ENCODE peak calls at places on chromosomes 16 and 17, in four cellular contexts. One of them, this sample, is unnamed.

GRCh38 chr16:89119161-89119621 is 25.5 kb downstream of the ACSF3 start:
- DNase-seq in K562: no peak
- DNase-seq in endothelial cell of umbilical vein: no peak
- DNase-seq in fibroblast of lung: no peak
- DNase-seq in this sample: no peak

GRCh38 chr17:42436401-42436800 is 13.3 kb upstream of the CAVIN1 start:
- DNase-seq in K562: no peak
- DNase-seq in endothelial cell of umbilical vein: peak; percentile 98
- DNase-seq in fibroblast of lung: peak; percentile 99
- DNase-seq in this sample: peak; percentile 98

GRCh38 chr16:85096921-85097320 is 15.4 kb downstream of the CIBAR2 start:
- DNase-seq in K562: no peak
- DNase-seq in endothelial cell of umbilical vein: no peak
- DNase-seq in fibroblast of lung: no peak
- DNase-seq in this sample: no peak

GRCh38 chr16:89848974-89849373 is 20.7 kb downstream of the SPIRE2 start:
- DNase-seq in K562: no peak
- DNase-seq in endothelial cell of umbilical vein: no peak
- DNase-seq in fibroblast of lung: no peak
- DNase-seq in this sample: no peak

GRCh38 chr17:57097832-57098421 is 12.9 kb downstream of the AKAP1 start:
- DNase-seq in K562: no peak
- DNase-seq in endothelial cell of umbilical vein: peak; percentile 47
- DNase-seq in fibroblast of lung: peak; percentile 77
- DNase-seq in this sample: peak; percentile 72

GRCh38 chr17:67947325-67947813 is 48.9 kb downstream of the C17orf58 start:
- DNase-seq in K562: no peak
- DNase-seq in endothelial cell of umbilical vein: no peak
- DNase-seq in fibroblast of lung: no peak
- DNase-seq in this sample: no peak

GRCh38 chr16:59684911-59685310 is 950.8 kb upstream of the GOT2 start:
- DNase-seq in K562: no peak
- DNase-seq in endothelial cell of umbilical vein: no peak
- DNase-seq in fibroblast of lung: peak; percentile 51
- DNase-seq in this sample: peak; percentile 56

GRCh38 chr17:3704931-3705717 is 9.2 kb upstream of the P2RX5 start:
- DNase-seq in K562: no peak
- DNase-seq in endothelial cell of umbilical vein: no peak
- DNase-seq in fibroblast of lung: no peak
- DNase-seq in this sample: no peak

GRCh38 chr17:31869797-31870568 is 10.9 kb upstream of the COPRS start:
- DNase-seq in K562: no peak
- DNase-seq in endothelial cell of umbilical vein: no peak
- DNase-seq in fibroblast of lung: no peak
- DNase-seq in this sample: no peak

GRCh38 chr17:65013613-65014391 is 42.7 kb downstream of the GNA13 start:
- DNase-seq in K562: no peak
- DNase-seq in endothelial cell of umbilical vein: no peak
- DNase-seq in fibroblast of lung: peak; percentile 93
- DNase-seq in this sample: peak; percentile 90

GRCh38 chr17:49495842-49496182 is 719 bp downstream of the NGFR start:
- DNase-seq in K562: no peak
- DNase-seq in endothelial cell of umbilical vein: no peak
- DNase-seq in fibroblast of lung: no peak
- DNase-seq in this sample: no peak
- H3K4me3 ChIP-seq in K562: no peak overlapping the region
- H3K4me3 ChIP-seq in endothelial cell of umbilical vein: no peak overlapping the region
- H3K4me3 ChIP-seq in fibroblast of lung: no peak overlapping the region
- H3K4me3 ChIP-seq in this sample: peak overlapping the region; percentile 39

GRCh38 chr16:27177031-27177774 is 26.1 kb upstream of the KDM8 start:
- DNase-seq in K562: no peak
- DNase-seq in endothelial cell of umbilical vein: peak; percentile 52
- DNase-seq in fibroblast of lung: peak; percentile 75
- DNase-seq in this sample: peak; percentile 84

GRCh38 chr16:27174798-27175197 is 28.5 kb upstream of the KDM8 start:
- DNase-seq in K562: peak; percentile 43
- DNase-seq in endothelial cell of umbilical vein: no peak
- DNase-seq in fibroblast of lung: no peak
- DNase-seq in this sample: peak; percentile 80

GRCh38 chr16:27174007-27174406 is 29.3 kb upstream of the KDM8 start:
- DNase-seq in K562: no peak
- DNase-seq in endothelial cell of umbilical vein: no peak
- DNase-seq in fibroblast of lung: no peak
- DNase-seq in this sample: no peak

GRCh38 chr16:27179500-27180072 is 23.7 kb upstream of the KDM8 start:
- DNase-seq in K562: peak; percentile 86
- DNase-seq in endothelial cell of umbilical vein: peak; percentile 77
- DNase-seq in fibroblast of lung: peak; percentile 66
- DNase-seq in this sample: peak; percentile 16

GRCh38 chr16:27175888-27176287 is 27.4 kb upstream of the KDM8 start:
- DNase-seq in K562: peak; percentile 55
- DNase-seq in endothelial cell of umbilical vein: no peak
- DNase-seq in fibroblast of lung: no peak
- DNase-seq in this sample: no peak
- H2AFZ ChIP-seq in K562: peak overlapping the region; percentile 52
- H2AFZ ChIP-seq in endothelial cell of umbilical vein: no peak overlapping the region
- H2AFZ ChIP-seq in fibroblast of lung: no peak overlapping the region
- H2AFZ ChIP-seq in this sample: no peak overlapping the region

DNA sequence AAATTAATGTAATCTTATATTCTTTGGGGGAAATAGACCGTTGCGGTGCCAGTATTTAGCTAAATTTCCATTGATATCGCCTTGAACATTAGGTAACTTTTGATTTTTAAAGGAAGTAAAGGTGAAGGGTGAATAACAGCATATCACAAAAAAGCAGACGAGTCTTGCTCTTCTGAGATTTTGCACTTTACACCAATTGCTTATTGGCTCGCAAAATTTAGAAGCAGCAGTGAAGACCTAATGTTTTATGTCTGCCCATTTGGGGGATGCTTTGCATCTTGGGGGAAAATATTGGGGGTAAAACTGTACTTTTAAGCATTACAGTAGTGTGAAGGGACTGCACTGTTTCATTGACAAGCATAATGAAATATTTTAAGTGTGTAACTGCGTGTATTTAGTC is 934 bp downstream of the MAP2K6 start:
- DNase-seq in K562: no peak
- DNase-seq in endothelial cell of umbilical vein: no peak
- DNase-seq in fibroblast of lung: no peak
- DNase-seq in this sample: no peak
- H3K4me3 ChIP-seq in K562: no peak overlapping the region
- H3K4me3 ChIP-seq in endothelial cell of umbilical vein: peak overlapping the region; percentile 70
- H3K4me3 ChIP-seq in fibroblast of lung: peak overlapping the region; percentile 87
- H3K4me3 ChIP-seq in this sample: peak overlapping the region; percentile 33

DNA sequence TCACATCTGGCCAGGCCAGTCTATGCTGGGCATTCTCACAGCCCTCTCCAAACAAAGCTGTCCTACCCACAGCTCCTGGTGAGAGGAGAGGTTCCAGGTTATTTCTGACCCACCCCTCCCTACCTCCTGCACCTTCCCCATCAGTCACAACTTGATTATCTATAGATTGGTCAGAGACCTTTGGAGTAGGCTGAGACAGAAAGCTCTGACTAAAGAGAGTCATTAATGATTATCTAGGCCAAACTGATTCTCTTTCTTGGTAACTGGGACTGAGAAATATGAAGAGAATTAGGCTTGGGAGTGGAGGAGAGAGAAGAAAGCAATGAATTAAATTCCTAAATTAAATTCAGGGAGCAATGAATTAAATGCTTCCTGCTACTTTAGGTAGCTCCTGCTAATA is 1.4 kb upstream of the KRT222 start:
- DNase-seq in K562: no peak
- DNase-seq in endothelial cell of umbilical vein: no peak
- DNase-seq in fibroblast of lung: no peak
- DNase-seq in this sample: no peak
- H2AFZ ChIP-seq in K562: no peak overlapping the region
- H2AFZ ChIP-seq in endothelial cell of umbilical vein: no peak overlapping the region
- H2AFZ ChIP-seq in fibroblast of lung: no peak overlapping the region
- H2AFZ ChIP-seq in this sample: no peak overlapping the region

DNA sequence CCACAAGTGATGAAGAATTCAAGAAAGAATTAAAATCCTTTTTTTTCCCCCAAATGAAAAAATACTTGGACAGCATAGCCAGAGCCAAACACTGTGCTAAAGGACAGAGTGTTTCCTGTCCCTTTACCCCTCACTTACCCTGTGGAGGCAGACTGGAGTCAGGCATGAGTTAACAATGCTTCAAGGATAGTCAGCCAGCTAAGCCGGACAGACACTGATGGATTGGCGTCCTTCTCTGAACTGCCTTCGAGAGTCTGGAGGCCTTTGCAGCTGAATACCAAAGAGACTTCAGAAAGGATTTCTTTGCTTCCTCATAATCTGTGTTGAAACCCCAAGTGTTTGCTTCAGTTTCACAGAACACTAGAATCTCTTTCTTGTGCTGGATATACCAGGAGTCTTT is 4.5 kb downstream of the METTL9 start:
- DNase-seq in K562: no peak
- DNase-seq in endothelial cell of umbilical vein: no peak
- DNase-seq in fibroblast of lung: peak; percentile 56
- DNase-seq in this sample: peak; percentile 19
- H3K4me3 ChIP-seq in K562: no peak overlapping the region
- H3K4me3 ChIP-seq in endothelial cell of umbilical vein: no peak overlapping the region
- H3K4me3 ChIP-seq in fibroblast of lung: no peak overlapping the region
- H3K4me3 ChIP-seq in this sample: no peak overlapping the region

DNA sequence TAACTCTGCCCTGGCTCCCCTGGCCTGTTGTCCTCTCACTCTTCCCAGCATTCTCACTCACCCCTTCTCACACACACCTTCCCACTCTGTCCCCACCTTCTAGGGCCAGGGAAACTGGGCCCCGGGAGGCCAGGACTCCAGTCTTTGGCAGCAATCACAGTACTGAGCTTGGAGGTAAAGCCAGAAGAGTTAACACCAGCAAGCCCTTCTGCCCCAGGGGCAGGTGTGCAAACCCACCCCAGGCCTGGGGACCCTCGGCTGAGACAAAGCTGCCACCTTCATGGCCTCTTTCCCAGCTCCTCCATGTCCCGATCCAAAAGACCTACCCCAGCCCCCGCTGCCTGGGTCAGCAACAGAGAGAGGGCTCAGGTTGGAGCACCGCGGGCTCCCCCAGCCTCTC is 36.9 kb upstream of the MLKL start:
- DNase-seq in K562: no peak
- DNase-seq in endothelial cell of umbilical vein: no peak
- DNase-seq in fibroblast of lung: no peak
- DNase-seq in this sample: no peak
- H2AFZ ChIP-seq in K562: no peak overlapping the region
- H2AFZ ChIP-seq in endothelial cell of umbilical vein: no peak overlapping the region
- H2AFZ ChIP-seq in fibroblast of lung: no peak overlapping the region
- H2AFZ ChIP-seq in this sample: peak overlapping the region; percentile 50

DNA sequence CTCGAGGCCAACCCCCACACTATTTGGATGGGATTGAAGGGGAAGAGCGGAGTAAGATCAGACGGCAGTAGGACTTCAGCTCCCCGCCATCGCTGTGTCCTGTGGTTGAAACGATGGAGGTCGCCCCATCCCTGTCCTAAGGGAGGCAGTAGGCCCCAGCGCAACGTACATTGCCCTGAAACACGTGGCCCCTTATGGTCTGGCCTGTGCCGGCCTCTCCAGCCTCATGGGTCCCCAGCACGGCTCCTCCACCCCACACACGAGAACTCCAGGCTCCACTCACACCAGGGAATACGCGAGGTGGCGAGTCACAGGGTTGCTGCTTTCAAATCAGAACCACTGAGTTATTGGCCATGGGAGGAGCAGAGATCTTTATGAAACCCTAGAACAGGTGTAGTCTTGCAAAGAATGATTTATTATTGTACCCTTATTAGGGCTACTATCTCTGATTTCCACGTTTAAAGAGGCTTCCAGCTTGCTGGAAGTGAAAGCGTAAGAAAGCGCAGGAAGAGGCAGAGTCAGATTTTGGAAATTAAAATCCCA is 669 bp upstream of the DCTPP1 start:
- DNase-seq in K562: peak; percentile 53
- DNase-seq in endothelial cell of umbilical vein: no peak
- DNase-seq in fibroblast of lung: no peak
- DNase-seq in this sample: no peak
- H3K4me3 ChIP-seq in K562: peak overlapping the region; percentile 75
- H3K4me3 ChIP-seq in endothelial cell of umbilical vein: peak overlapping the region; percentile 73
- H3K4me3 ChIP-seq in fibroblast of lung: peak overlapping the region; percentile 86
- H3K4me3 ChIP-seq in this sample: peak overlapping the region; percentile 80